ENCODE peak calls at places on chromosome 2, in six cellular contexts. K is kidney; A is NCI-H774; Z is activated naive CD4-positive, alpha-beta T cell; E is KG1; R is bronchial epithelial cell. O is an unnamed sample.

GRCh38 chr2:47070920-47071824 is 83.9 kb downstream of the STPG4 start:
- DNase-seq in E (peak; percentile 72), Z (no peak), R (peak; percentile 14), A (no peak), K (peak; percentile 88), O (no peak)

GRCh38 chr2:926259-926780 is 24.3 kb upstream of the SNTG2 start:
- DNase-seq in Z (no peak), R (no peak), E (no peak), A (no peak), K (no peak), O (no peak)

GRCh38 chr2:63643486-63643885 is 54.7 kb downstream of the MDH1 start:
- DNase-seq in Z (no peak), R (peak; percentile 47), K (no peak), E (no peak), A (no peak), O (no peak)

GRCh38 chr2:36560726-36561125 is 37.2 kb downstream of the FEZ2 start:
- DNase-seq in Z (no peak), R (no peak), E (no peak), A (no peak), K (no peak), O (no peak)

GRCh38 chr2:146818122-146818521 is 1026.7 kb upstream of the ACVR2A start:
- DNase-seq in R (peak; percentile 66), K (no peak), E (no peak), Z (no peak), A (no peak), O (no peak)

GRCh38 chr2:46187112-46187618 is 110.0 kb upstream of the EPAS1 start:
- DNase-seq in R (no peak), K (no peak), A (no peak), Z (no peak), E (no peak), O (no peak)

GRCh38 chr2:239005586-239005985 is 157.7 kb downstream of the TWIST2 start:
- DNase-seq in A (no peak), Z (no peak), E (no peak), K (peak; percentile 36), R (no peak), O (no peak)

GRCh38 chr2:236054125-236054524 is 114.1 kb downstream of the GBX2 start:
- DNase-seq in R (no peak), K (no peak), Z (no peak), E (no peak), A (no peak), O (no peak)

GRCh38 chr2:67567866-67568265 is 170.7 kb downstream of the ETAA1 start:
- DNase-seq in E (no peak), Z (no peak), K (no peak), A (no peak), R (no peak), O (no peak)

GRCh38 chr2:239913632-239914417 is 111.3 kb downstream of the NDUFA10 start:
- DNase-seq in E (no peak), K (peak; percentile 56), R (no peak), Z (no peak), A (no peak), O (no peak)

GRCh38 chr2:145874466-145874865 is 1354.5 kb upstream of the ZEB2 start:
- DNase-seq in E (no peak), A (no peak), R (peak; percentile 68), K (no peak), Z (no peak), O (no peak)

GRCh38 chr2:36408198-36408703 is 52.7 kb downstream of the CRIM1 start:
- DNase-seq in R (no peak), A (no peak), K (peak; percentile 68), Z (no peak), E (no peak), O (no peak)

GRCh38 chr2:107358362-107358761 is 468.3 kb upstream of the RGPD4 start:
- DNase-seq in E (no peak), R (no peak), K (no peak), Z (no peak), A (no peak), O (no peak)

GRCh38 chr2:223784221-223784772 is 53.1 kb downstream of the AP1S3 start:
- DNase-seq in Z (no peak), E (no peak), R (no peak), A (no peak), K (no peak), O (no peak)

GRCh38 chr2:120722211-120722602 is 13.5 kb upstream of the GLI2 start:
- DNase-seq in A (no peak), Z (no peak), E (no peak), K (no peak), R (no peak), O (no peak)

GRCh38 chr2:59025157-59025757 is 784.1 kb upstream of the FANCL start:
- DNase-seq in A (peak; percentile 13), Z (no peak), K (no peak), E (peak; percentile 30), R (peak; percentile 18), O (no peak)

GRCh38 chr2:39164089-39164488 is 43.2 kb upstream of the SOS1 start:
- DNase-seq in R (no peak), A (no peak), K (no peak), Z (no peak), E (no peak), O (no peak)

GRCh38 chr2:45578056-45578843 is 32.8 kb downstream of the SRBD1 start:
- DNase-seq in R (peak; percentile 42), E (no peak), A (no peak), K (no peak), Z (no peak), O (no peak)

GRCh38 chr2:191950132-191950885 is 103.4 kb upstream of the CAVIN2 start:
- DNase-seq in A (no peak), E (no peak), Z (no peak), R (peak; percentile 62), K (no peak), O (no peak)

GRCh38 chr2:68428132-68428531 is 39.0 kb downstream of the FBXO48 start:
- DNase-seq in E (no peak), A (no peak), Z (no peak), R (no peak), K (no peak), O (no peak)

GRCh38 chr2:65164379-65165023 is 34.6 kb upstream of the RAB1A start:
- DNase-seq in K (peak; percentile 26), E (peak; percentile 27), Z (no peak), R (no peak), A (no peak), O (no peak)

GRCh38 chr2:108912629-108912902 is 76.5 kb downstream of the EDAR start:
- DNase-seq in Z (no peak), E (no peak), A (no peak), K (no peak), R (no peak), O (no peak)

GRCh38 chr2:83291083-83291482 is 1168.0 kb downstream of the SUCLG1 start:
- DNase-seq in A (no peak), K (no peak), R (no peak), E (no peak), Z (no peak), O (no peak)

GRCh38 chr2:158197940-158198339 is 96.3 kb downstream of the UPP2 start:
- DNase-seq in R (peak; percentile 39), K (no peak), Z (no peak), A (no peak), E (no peak), O (no peak)

GRCh38 chr2:168687314-168687713 is 115.1 kb upstream of the NOSTRIN start:
- DNase-seq in A (no peak), E (no peak), Z (no peak), R (peak; percentile 27), K (no peak), O (no peak)

GRCh38 chr2:48131503-48132293 is 225.4 kb upstream of the FBXO11 start:
- DNase-seq in R (peak; percentile 59), Z (no peak), E (no peak), K (no peak), A (peak; percentile 9), O (no peak)

GRCh38 chr2:170716851-170717598 is 1.9 kb downstream of the SP5 start:
- DNase-seq in A (no peak), R (no peak), E (no peak), K (peak; percentile 75), Z (no peak), O (no peak)

GRCh38 chr2:3605013-3605961 is 10.4 kb downstream of the COLEC11 start:
- DNase-seq in Z (peak; percentile 8), R (no peak), A (peak; percentile 94), K (peak; percentile 91), E (no peak), O (no peak)

GRCh38 chr2:121086450-121086849 is 198.6 kb downstream of the TFCP2L1 start:
- DNase-seq in Z (no peak), K (peak; percentile 59), A (no peak), E (no peak), R (no peak), O (no peak)

GRCh38 chr2:25324905-25325592 is 16.7 kb downstream of the DNMT3A start:
- DNase-seq in R (no peak), Z (no peak), A (no peak), K (peak; percentile 72), E (no peak), O (no peak)

GRCh38 chr2:67802296-67802695 is 260.5 kb downstream of the C1D start:
- DNase-seq in R (no peak), Z (no peak), E (no peak), A (no peak), K (no peak), O (no peak)

GRCh38 chr2:133603109-133603508 is 34.8 kb upstream of the NCKAP5 start:
- DNase-seq in A (no peak), E (no peak), K (no peak), R (no peak), Z (no peak), O (no peak)

GRCh38 chr2:170005702-170006101 is 172.2 kb upstream of the MYO3B start:
- DNase-seq in Z (no peak), E (no peak), A (no peak), R (peak; percentile 11), K (no peak), O (no peak)

GRCh38 chr2:85160946-85161625 is 27.9 kb downstream of the TCF7L1 start:
- DNase-seq in E (no peak), R (no peak), K (no peak), A (no peak), Z (no peak), O (no peak)

GRCh38 chr2:102029405-102029804 is 37.6 kb downstream of the IL1R2 start:
- DNase-seq in A (no peak), Z (no peak), R (no peak), K (no peak), E (no peak), O (no peak)

GRCh38 chr2:160293401-160293911 is 93.4 kb upstream of the ITGB6 start:
- DNase-seq in E (no peak), R (peak; percentile 90), Z (no peak), K (peak; percentile 47), A (no peak), O (no peak)